ENCODE peak calls at places on chromosomes 5 and 9, in four cellular contexts. Y, W, H and D are unnamed samples. For H3K4me1, the result is how much of the 10 kb centered on the place peaks cover.

GRCh38 chr9:115469826-115470225 is 351.9 kb upstream of the TNC start:
- DNase-seq in W (no peak), Y (no peak), H (no peak), D (no peak)

GRCh38 chr5:81302596-81302995 is 1.2 kb downstream of the ZCCHC9 start:
- DNase-seq in H (no peak), W (no peak), Y (no peak), D (no peak)

GRCh38 chr9:116990592-116990991 is 303.5 kb downstream of the TRIM32 start:
- DNase-seq in H (no peak), Y (peak), W (no peak), D (no peak)

GRCh38 chr9:17322882-17323864 is 188.3 kb downstream of the CNTLN start:
- DNase-seq in H (no peak), W (no peak), Y (no peak), D (no peak)

GRCh38 chr9:104958756-104959155 is 30.8 kb upstream of the ABCA1 start:
- DNase-seq in Y (no peak), H (no peak), W (no peak), D (no peak)

GRCh38 chr9:32783168-32783891 is at the start of gene TMEM215:
- DNase-seq in Y (no peak), W (peak), H (no peak), D (no peak)

GRCh38 chr9:33132249-33132772 is 34.8 kb downstream of the B4GALT1 start:
- DNase-seq in W (no peak), H (no peak), Y (peak), D (no peak)

GRCh38 chr5:43121565-43122484 is 1.1 kb downstream of the ZNF131 start:
- DNase-seq in W (no peak), H (peak), Y (peak), D (peak)

GRCh38 chr5:17336054-17336453 is 118.6 kb downstream of the BASP1 start:
- DNase-seq in Y (no peak), W (no peak), H (no peak), D (no peak)

GRCh38 chr5:73733219-73733618 is 107.2 kb downstream of the ARHGEF28 start:
- DNase-seq in H (peak), W (no peak), Y (no peak), D (peak)

GRCh38 chr9:16074962-16075361 is 522.1 kb downstream of the CCDC171 start:
- DNase-seq in H (no peak), W (no peak), Y (no peak), D (no peak)

GRCh38 chr9:89815903-89816573 is 211.2 kb downstream of the GADD45G start:
- DNase-seq in Y (no peak), H (peak), W (peak), D (peak)

GRCh38 chr5:178238711-178239592 is 6.3 kb upstream of the PHYKPL start:
- DNase-seq in Y (no peak), H (no peak), W (no peak), D (no peak)

GRCh38 chr5:176610430-176610763 is 441 bp upstream of the GPRIN1 start:
- DNase-seq in W (peak), Y (no peak), H (no peak), D (no peak)

GRCh38 chr9:16485575-16486321 is 384.7 kb downstream of the BNC2 start:
- DNase-seq in W (no peak), Y (no peak), H (no peak), D (no peak)

GRCh38 chr9:93954436-93955355 is at the start of gene BARX1:
- DNase-seq in H (no peak), Y (no peak), W (peak), D (no peak)

GRCh38 chr9:35079041-35079425 is 709 bp downstream of the FANCG start:
- DNase-seq in W (no peak), H (no peak), Y (no peak), D (no peak)

GRCh38 chr5:13250450-13251291 is 693.8 kb downstream of the DNAH5 start:
- DNase-seq in H (no peak), W (no peak), Y (no peak), D (no peak)

GRCh38 chr9:109556061-109556460 is 58.0 kb upstream of the PTPN3 start:
- DNase-seq in W (no peak), H (no peak), Y (peak), D (no peak)

GRCh38 chr5:124511791-124512190 is 234.6 kb downstream of the ZNF608 start:
- DNase-seq in Y (no peak), H (no peak), W (no peak), D (no peak)

DNA sequence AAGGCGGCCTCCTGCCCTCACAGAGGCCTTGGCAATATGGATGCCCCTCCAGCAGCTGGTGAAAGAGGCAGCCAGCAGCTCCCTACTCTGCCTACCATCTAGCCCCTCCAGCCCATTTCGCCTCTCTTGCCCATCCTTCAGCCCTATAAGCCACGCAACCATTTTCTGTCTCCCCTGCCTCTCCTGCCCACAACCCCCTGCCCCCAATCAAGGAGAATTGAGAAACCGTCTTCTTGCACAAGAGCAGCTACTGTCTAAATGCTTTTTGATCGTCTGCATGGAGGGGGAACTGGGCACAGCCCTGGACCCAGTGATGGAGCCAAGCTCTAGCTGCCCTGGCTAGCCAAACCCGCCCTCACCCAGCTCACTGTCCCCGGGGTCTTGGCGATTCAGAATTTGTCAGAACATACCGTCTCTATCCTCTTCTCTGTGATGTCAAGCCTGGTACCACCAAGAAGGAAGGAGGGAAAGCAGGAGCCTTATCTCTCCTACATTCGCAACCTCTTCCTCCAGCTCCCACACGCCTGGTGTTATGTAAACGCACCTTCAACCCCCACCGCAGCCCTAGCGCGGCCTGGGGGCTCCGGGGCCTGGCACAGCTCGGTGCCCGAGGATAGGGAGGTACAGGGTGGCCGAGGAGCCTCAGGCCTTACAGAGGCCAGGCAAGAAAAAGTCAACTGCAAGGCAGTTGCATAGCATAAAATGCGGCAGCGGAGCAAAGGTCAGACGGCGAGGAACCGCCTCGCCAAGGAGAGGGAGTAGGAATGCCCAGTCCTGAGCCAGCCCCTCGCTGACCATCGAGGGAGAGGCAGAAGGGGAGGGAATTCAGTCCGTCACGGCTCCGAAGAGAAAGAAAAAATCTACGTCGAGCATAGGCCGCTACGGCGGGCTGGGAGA is 1.1 kb downstream of the SPRY4 start:
- DNase-seq in Y (no peak), H (peak), W (peak), D (peak)
- H3K4me1 ChIP-seq in Y (under half), H (under half), W (under half), D (under half)

GRCh38 chr5:116062352-116062751 is 22.5 kb upstream of the COMMD10 start:
- DNase-seq in W (no peak), H (no peak), Y (no peak), D (no peak)
- TF ChIP-seq CTCF in W (no peak), H (no peak), Y (no peak), D (no peak)

DNA sequence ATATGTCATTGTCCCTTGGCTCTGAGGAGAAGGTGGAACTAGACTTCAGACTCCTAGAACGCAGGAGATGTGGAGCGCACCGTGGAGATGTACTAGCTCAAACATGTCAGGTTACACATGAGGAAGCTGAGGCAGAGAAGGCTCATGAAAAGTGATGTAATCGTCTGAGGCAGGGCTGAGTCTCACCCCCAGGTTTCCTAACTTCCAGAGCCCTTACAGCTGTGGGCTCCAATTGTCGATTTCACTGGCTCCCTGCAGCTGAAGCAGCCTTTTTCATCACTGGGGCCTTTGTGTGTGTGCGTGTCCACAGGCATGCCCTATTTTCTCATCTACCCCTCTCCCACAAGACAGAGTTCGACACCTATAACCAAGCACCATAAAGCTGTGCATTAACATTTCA is 370.6 kb downstream of the NTRK2 start:
- DNase-seq in Y (no peak), W (no peak), H (no peak), D (no peak)
- H3K4me1 ChIP-seq in Y (under half), W (under half), H (under half), D (under half)

DNA sequence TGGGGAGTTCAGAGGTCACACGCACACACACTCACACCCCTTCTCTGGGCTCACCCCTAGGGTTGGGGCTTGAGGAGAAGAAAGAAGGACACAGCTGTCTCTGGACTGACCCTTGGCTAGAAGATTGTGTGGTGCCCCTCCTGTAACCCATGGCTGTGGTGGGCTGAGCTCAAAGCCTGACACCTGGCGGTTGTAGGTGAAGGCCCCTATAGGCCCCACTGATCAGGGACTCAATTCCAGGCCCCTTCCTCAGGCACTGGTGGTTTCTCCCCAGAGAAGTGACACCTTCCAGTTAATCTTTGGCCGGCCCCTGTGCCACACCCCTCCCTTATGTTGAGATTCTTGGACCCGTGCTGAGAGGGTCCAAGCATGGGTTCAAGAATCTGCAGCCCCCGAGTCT is 35.2 kb upstream of the CRB2 start:
- DNase-seq in Y (no peak), H (no peak), W (no peak), D (no peak)
- TF ChIP-seq CTCF in Y (no peak), H (no peak), W (no peak), D (no peak)

DNA sequence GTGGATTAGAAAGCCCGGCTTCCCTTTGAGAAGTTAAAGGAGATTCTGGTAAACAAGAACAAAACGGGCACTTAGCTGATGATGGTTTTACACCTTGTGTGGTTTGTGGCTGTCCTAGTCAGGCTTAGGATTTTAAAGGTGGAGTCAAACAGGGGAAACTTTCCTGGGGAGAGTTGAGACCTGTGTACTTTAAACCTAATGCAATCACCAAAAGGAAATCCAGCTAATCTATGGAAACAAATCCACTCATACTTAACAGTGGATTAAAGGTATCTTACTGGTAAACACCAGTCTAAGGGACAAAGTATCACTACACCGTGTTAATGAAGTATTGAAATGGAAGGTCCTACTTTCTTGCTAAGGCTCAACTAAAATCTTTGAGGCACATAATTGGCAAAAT is 150.3 kb upstream of the PCA3 start:
- DNase-seq in W (no peak), Y (no peak), H (no peak), D (no peak)
- H3K4me1 ChIP-seq in W (under half), Y (under half), H (under half), D (under half)

GRCh38 chr5:23991406-23991805 is 484.0 kb downstream of the PRDM9 start:
- DNase-seq in W (no peak), Y (no peak), H (no peak), D (no peak)

GRCh38 chr5:23996525-23996924 is 489.1 kb downstream of the PRDM9 start:
- DNase-seq in Y (no peak), W (no peak), H (no peak), D (no peak)

GRCh38 chr5:23994581-23995370 is 487.4 kb downstream of the PRDM9 start:
- DNase-seq in Y (no peak), W (no peak), H (no peak), D (no peak)
- TF ChIP-seq CTCF in Y (peak), W (no peak), H (no peak), D (no peak)

GRCh38 chr9:120693609-120694008 is 20.7 kb downstream of the MEGF9 start:
- DNase-seq in Y (no peak), H (no peak), W (no peak), D (no peak)
- H3K4me1 ChIP-seq in Y (under half), H (under half), W (under half), D (under half)

DNA sequence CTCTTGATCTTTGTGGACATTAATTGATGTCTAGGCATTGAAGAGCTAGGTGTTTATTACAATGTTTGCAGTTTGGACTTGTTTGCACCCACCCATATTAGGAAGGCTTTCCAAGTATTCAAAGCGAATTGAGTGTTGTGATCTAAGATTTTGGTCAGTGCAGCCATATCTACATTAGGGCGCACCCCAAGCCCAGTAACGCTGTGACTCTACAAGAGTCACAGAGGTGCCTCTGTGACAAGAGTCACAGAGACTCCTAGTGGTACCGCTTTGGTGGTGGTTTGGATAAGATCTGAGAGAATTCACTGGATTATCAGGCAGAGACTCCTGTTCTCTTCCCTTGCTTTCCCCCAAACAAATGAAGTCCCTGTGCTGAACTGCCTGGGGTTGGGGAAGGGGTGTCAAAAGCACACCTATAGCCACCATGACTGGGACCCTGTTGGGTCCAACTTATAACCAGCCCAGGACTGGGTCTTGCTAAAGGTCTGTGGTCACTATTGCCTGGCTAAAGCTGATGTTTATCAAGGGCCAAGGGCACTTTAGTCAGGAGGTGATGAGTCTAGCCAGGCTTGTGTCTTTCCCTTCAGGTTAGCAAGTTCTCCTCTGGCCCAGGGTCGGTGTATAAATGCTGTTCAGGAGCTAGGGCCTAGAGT is 114.1 kb upstream of the RIOK2 start:
- DNase-seq in H (no peak), W (no peak), Y (peak), D (no peak)
- TF ChIP-seq CTCF in H (no peak), W (no peak), Y (peak), D (no peak)

GRCh38 chr9:132409828-132410528 is at the start of gene CFAP77:
- DNase-seq in H (peak), W (peak), Y (peak), D (peak)

GRCh38 chr9:132404228-132404881 is 2.3 kb downstream of the TTF1 start:
- DNase-seq in Y (no peak), W (no peak), H (no peak), D (no peak)

GRCh38 chr9:132408521-132408920 is 1.5 kb upstream of the CFAP77 start:
- DNase-seq in W (no peak), H (no peak), Y (no peak), D (no peak)

GRCh38 chr9:132406554-132407122 is at the start of gene TTF1:
- DNase-seq in H (peak), W (peak), Y (peak), D (peak)

DNA sequence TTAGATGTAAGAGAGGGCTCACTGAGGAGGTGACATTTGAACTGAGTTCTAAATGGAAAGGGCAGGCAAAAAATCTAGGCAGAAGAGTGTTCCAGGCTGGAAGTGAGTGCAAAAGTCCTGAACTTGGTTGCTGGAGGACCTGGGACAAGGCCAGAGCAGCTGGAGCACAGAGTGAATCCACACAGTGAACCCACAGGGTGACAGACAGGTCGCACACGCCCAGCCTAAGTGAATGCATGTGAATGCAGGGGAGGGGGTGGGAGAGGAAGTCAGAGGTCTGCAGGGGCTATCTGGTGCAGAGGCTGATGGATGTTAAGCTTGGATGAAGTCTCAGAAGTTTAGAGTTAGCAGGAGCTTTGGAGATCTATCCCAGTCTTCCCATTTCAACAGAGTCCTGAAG is 556 bp upstream of the TTF1 start:
- DNase-seq in W (no peak), H (no peak), Y (no peak), D (no peak)
- H3K4me1 ChIP-seq in W (under half), H (under half), Y (under half), D (under half)